ENCODE peak calls at places on chromosome 9, in five cellular contexts. X is A549, P is K562, Z is H1, F is HepG2. R is an unnamed sample.

GRCh38 chr9:97923529-97924108 is 1.3 kb upstream of the TRMO start:
- DNase-seq in X (peak; percentile 85), P (peak; percentile 49), Z (peak; percentile 53), F (peak; percentile 78), R (peak; percentile 50)

GRCh38 chr9:114098021-114098659 is 952 bp downstream of the KIF12 start:
- DNase-seq in X (peak; percentile 75), P (peak; percentile 81), Z (peak; percentile 88), F (no peak), R (no peak)

GRCh38 chr9:136054146-136054545 is 40.9 kb downstream of the NACC2 start:
- DNase-seq in X (no peak), P (no peak), Z (no peak), F (no peak), R (no peak)

GRCh38 chr9:112867275-112867991 is 23.2 kb downstream of the SLC46A2 start:
- DNase-seq in X (peak; percentile 80), P (peak; percentile 68), Z (no peak), F (peak; percentile 45), R (no peak)

GRCh38 chr9:133509179-133510083 is 15.3 kb downstream of the MYMK start:
- DNase-seq in X (no peak), P (no peak), Z (no peak), F (no peak), R (no peak)

GRCh38 chr9:112408285-112408684 is 28.4 kb downstream of the HSDL2 start:
- DNase-seq in X (no peak), P (no peak), Z (no peak), F (no peak), R (no peak)

GRCh38 chr9:114953917-114954316 is 23.5 kb upstream of the TNFSF8 start:
- DNase-seq in X (peak; percentile 40), P (no peak), Z (no peak), F (no peak), R (no peak)

GRCh38 chr9:121013911-121014310 is 36.2 kb downstream of the C5 start:
- DNase-seq in X (no peak), P (no peak), Z (no peak), F (no peak), R (no peak)

GRCh38 chr9:136511670-136512592 is 29.1 kb upstream of the SEC16A start:
- DNase-seq in X (no peak), P (peak; percentile 53), Z (no peak), F (peak; percentile 34), R (no peak)

GRCh38 chr9:34059231-34059720 is 10.6 kb upstream of the UBAP2 start:
- DNase-seq in X (no peak), P (no peak), Z (no peak), F (no peak), R (no peak)

DNA sequence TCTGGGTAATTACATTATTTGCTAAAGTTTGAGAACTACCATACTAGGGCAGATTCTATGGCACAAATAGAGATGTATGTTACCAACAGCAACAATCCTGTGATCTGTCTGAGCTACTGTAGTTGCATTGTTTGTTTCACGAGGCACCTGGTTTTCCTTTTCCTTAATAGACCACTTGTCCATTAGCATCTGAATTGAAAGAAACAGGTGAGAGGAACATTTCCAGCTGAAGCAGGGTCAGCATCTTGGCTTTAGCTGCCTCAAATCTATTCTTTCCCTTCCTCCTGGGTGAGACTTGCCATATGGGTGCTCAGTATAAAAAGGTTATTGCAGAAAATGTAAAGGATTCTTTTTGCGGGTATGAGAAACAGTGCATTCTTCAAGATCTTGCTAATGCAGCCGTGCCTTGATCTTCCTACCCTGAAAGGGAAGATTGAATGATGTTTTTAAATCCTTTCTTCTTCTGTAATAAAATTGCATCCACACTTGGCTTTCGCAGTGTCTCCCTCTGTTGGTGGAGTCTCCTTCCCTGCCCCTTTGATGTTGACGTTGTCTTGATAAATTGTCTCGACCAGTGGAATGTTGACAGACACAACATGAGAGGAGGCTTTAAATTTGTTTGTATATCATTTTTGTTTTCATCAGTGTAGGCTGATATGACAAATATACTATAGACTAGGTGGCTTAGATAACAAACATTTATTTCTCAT is 118.0 kb upstream of the BRINP1 start:
- DNase-seq in X (no peak), P (no peak), Z (no peak), F (no peak), R (no peak)
- TF ChIP-seq HDAC2 in X (no peak), P (no peak), Z (no peak), F (no peak), R (no peak)

GRCh38 chr9:131289301-131290038 is at the start of gene PLPP7:
- DNase-seq in X (no peak), P (peak; percentile 56), Z (peak; percentile 77), F (peak; percentile 53), R (no peak)
- TF ChIP-seq HDAC2 in X (no peak), P (no peak), Z (no peak), F (no peak), R (no peak)

GRCh38 chr9:580652-581342 is 260.7 kb upstream of the DMRT1 start:
- DNase-seq in X (no peak), P (no peak), Z (no peak), F (no peak), R (no peak)

GRCh38 chr9:582775-583174 is 258.7 kb upstream of the DMRT1 start:
- DNase-seq in X (no peak), P (no peak), Z (no peak), F (no peak), R (no peak)

GRCh38 chr9:581673-582497 is 259.6 kb upstream of the DMRT1 start:
- DNase-seq in X (peak; percentile 35), P (peak; percentile 8), Z (peak; percentile 81), F (peak; percentile 41), R (no peak)
- TF ChIP-seq HDAC2 in X (no peak), P (no peak), Z (no peak), F (no peak), R (no peak)

DNA sequence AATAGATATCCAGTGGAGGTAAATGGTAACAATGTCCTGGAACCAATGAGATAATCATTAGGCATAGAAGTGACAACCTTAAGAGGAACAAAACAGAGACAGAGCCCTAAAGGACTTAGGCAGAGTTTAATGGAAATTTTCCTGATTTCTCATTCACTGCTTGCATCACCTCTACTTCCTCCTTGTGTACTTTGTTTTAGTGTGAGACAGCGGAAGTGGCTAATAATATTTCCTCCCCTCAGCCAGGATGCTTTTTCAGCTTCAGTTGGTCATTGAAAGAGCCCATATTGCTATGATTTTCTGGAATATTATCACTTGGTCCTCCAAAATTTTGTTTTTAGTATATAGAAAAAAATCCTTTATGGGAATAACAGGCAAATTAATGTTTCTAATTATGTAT is 153.4 kb upstream of the MPDZ start:
- DNase-seq in X (no peak), P (no peak), Z (no peak), F (no peak), R (no peak)
- TF ChIP-seq HDAC2 in X (no peak), P (no peak), Z (no peak), F (no peak), R (no peak)

GRCh38 chr9:36485647-36486453 is 85.8 kb upstream of the RNF38 start:
- DNase-seq in X (no peak), P (no peak), Z (peak; percentile 61), F (no peak), R (no peak)
- TF ChIP-seq HDAC2 in X (no peak), P (no peak), Z (no peak), F (no peak), R (no peak)